ENCODE peak calls at places on chromosome 2, in nine cellular contexts. One of them, this sample, is unnamed.

GRCh38 chr2:238518127-238518827 is 91.5 kb downstream of the ASB1 start:
- DNase-seq in HCT116: no peak
- DNase-seq in AG08395: peak; percentile 93
- DNase-seq in activated CD4-positive, CD25-positive, alpha-beta regulatory T cell: no peak
- DNase-seq in KBM-7: no peak
- DNase-seq in CD4-positive, alpha-beta T cell: no peak
- DNase-seq in iris pigment epithelial cell: peak; percentile 31
- DNase-seq in left cardiac atrium: no peak
- DNase-seq in NCI-H146: no peak
- DNase-seq in this sample: no peak

GRCh38 chr2:212392048-212392447 is 146.6 kb downstream of the ERBB4 start:
- DNase-seq in HCT116: no peak
- DNase-seq in AG08395: peak; percentile 57
- DNase-seq in activated CD4-positive, CD25-positive, alpha-beta regulatory T cell: no peak
- DNase-seq in KBM-7: no peak
- DNase-seq in CD4-positive, alpha-beta T cell: no peak
- DNase-seq in iris pigment epithelial cell: peak; percentile 10
- DNase-seq in left cardiac atrium: no peak
- DNase-seq in NCI-H146: no peak
- DNase-seq in this sample: peak; percentile 28

GRCh38 chr2:150620371-150620770 is 132.9 kb upstream of the RND3 start:
- DNase-seq in HCT116: no peak
- DNase-seq in AG08395: no peak
- DNase-seq in activated CD4-positive, CD25-positive, alpha-beta regulatory T cell: no peak
- DNase-seq in KBM-7: no peak
- DNase-seq in CD4-positive, alpha-beta T cell: no peak
- DNase-seq in iris pigment epithelial cell: peak; percentile 49
- DNase-seq in left cardiac atrium: no peak
- DNase-seq in NCI-H146: no peak
- DNase-seq in this sample: no peak

GRCh38 chr2:196601430-196602306 is 37.8 kb upstream of the CCDC150 start:
- DNase-seq in HCT116: peak; percentile 87
- DNase-seq in AG08395: peak; percentile 98
- DNase-seq in activated CD4-positive, CD25-positive, alpha-beta regulatory T cell: no peak
- DNase-seq in KBM-7: no peak
- DNase-seq in CD4-positive, alpha-beta T cell: no peak
- DNase-seq in iris pigment epithelial cell: peak; percentile 95
- DNase-seq in left cardiac atrium: peak; percentile 84
- DNase-seq in NCI-H146: peak; percentile 91
- DNase-seq in this sample: peak; percentile 63

GRCh38 chr2:234905547-234906260 is 46.1 kb upstream of the SH3BP4 start:
- DNase-seq in HCT116: no peak
- DNase-seq in AG08395: no peak
- DNase-seq in activated CD4-positive, CD25-positive, alpha-beta regulatory T cell: no peak
- DNase-seq in KBM-7: no peak
- DNase-seq in CD4-positive, alpha-beta T cell: no peak
- DNase-seq in iris pigment epithelial cell: peak; percentile 45
- DNase-seq in left cardiac atrium: no peak
- DNase-seq in NCI-H146: no peak
- DNase-seq in this sample: peak; percentile 57

GRCh38 chr2:29895296-29895695 is 26.1 kb downstream of the ALK start:
- DNase-seq in HCT116: no peak
- DNase-seq in AG08395: no peak
- DNase-seq in activated CD4-positive, CD25-positive, alpha-beta regulatory T cell: no peak
- DNase-seq in KBM-7: no peak
- DNase-seq in CD4-positive, alpha-beta T cell: no peak
- DNase-seq in iris pigment epithelial cell: peak; percentile 11
- DNase-seq in left cardiac atrium: no peak
- DNase-seq in NCI-H146: no peak
- DNase-seq in this sample: no peak

GRCh38 chr2:48560546-48561209 is 30.7 kb downstream of the STON1 start:
- DNase-seq in HCT116: no peak
- DNase-seq in AG08395: no peak
- DNase-seq in activated CD4-positive, CD25-positive, alpha-beta regulatory T cell: no peak
- DNase-seq in KBM-7: no peak
- DNase-seq in CD4-positive, alpha-beta T cell: no peak
- DNase-seq in iris pigment epithelial cell: no peak
- DNase-seq in left cardiac atrium: no peak
- DNase-seq in NCI-H146: no peak
- DNase-seq in this sample: no peak

GRCh38 chr2:207163053-207163814 is 2.5 kb downstream of the KLF7 start:
- DNase-seq in HCT116: peak; percentile 74
- DNase-seq in AG08395: peak; percentile 61
- DNase-seq in activated CD4-positive, CD25-positive, alpha-beta regulatory T cell: no peak
- DNase-seq in KBM-7: no peak
- DNase-seq in CD4-positive, alpha-beta T cell: no peak
- DNase-seq in iris pigment epithelial cell: peak; percentile 96
- DNase-seq in left cardiac atrium: peak; percentile 38
- DNase-seq in NCI-H146: no peak
- DNase-seq in this sample: peak; percentile 89